ENCODE peak calls at places on chromosomes 4 and X, in eight cellular contexts. E is left lung; B is activated naive CD8-positive, alpha-beta T cell treated with anti-CD3 and anti-CD28 coated beads, Interleukin-2, amount 50 U/mL, for 24 hours; N is NAMALWA; L is heart left ventricle; W is hippocampal formation; T is lower leg skin; K is progenitor cell of endocrine pancreas. U is an unnamed sample.

GRCh38 chr4:68278045-68278444 is 32.6 kb upstream of the TMPRSS11B start:
- DNase-seq in E (no peak), B (no peak), N (no peak), L (no peak), W (no peak), T (no peak), K (no peak), U (no peak)

GRCh38 chr4:7514789-7515188 is 80.1 kb upstream of the PSAPL1 start:
- DNase-seq in E (no peak), B (no peak), N (no peak), L (no peak), W (no peak), T (no peak), K (no peak), U (no peak)

GRCh38 chrX:134737721-134738369 is 79.6 kb upstream of the PLAC1 start:
- DNase-seq in E (no peak), B (no peak), N (no peak), L (no peak), W (no peak), T (no peak), K (no peak), U (no peak)

GRCh38 chr4:134024251-134024650 is 177.3 kb downstream of the PABPC4L start:
- DNase-seq in E (no peak), B (no peak), N (peak), L (no peak), W (no peak), T (no peak), K (no peak), U (no peak)

GRCh38 chr4:143531368-143531767 is 17.9 kb downstream of the SMARCA5 start:
- DNase-seq in E (no peak), B (no peak), N (peak), L (no peak), W (no peak), T (no peak), K (no peak), U (no peak)

GRCh38 chrX:121479406-121479805 is 432.0 kb downstream of the GLUD2 start:
- DNase-seq in E (no peak), B (no peak), N (peak), L (no peak), W (no peak), T (no peak), K (no peak), U (no peak)

GRCh38 chr4:148369919-148370318 is 72.3 kb downstream of the NR3C2 start:
- DNase-seq in E (no peak), B (no peak), N (no peak), L (no peak), W (no peak), T (no peak), K (no peak), U (no peak)

GRCh38 chr4:26648260-26648659 is 64.4 kb downstream of the TBC1D19 start:
- DNase-seq in E (no peak), B (no peak), N (no peak), L (no peak), W (no peak), T (no peak), K (no peak), U (no peak)

GRCh38 chrX:144006811-144007210 is 122.9 kb downstream of the UBE2NL start:
- DNase-seq in E (no peak), B (no peak), N (no peak), L (no peak), W (no peak), T (no peak), K (no peak), U (no peak)

GRCh38 chr4:1206299-1207156 is 34.1 kb upstream of the SPON2 start:
- DNase-seq in E (peak), B (no peak), N (no peak), L (peak), W (no peak), T (peak), K (no peak), U (no peak)

GRCh38 chr4:102647117-102647516 is 113.7 kb downstream of the MANBA start:
- DNase-seq in E (no peak), B (no peak), N (no peak), L (no peak), W (no peak), T (no peak), K (no peak), U (no peak)